ENCODE peak calls at places on chromosomes 16 and 17, in five cellular contexts. J is mammary epithelial cell; S is GM23338; U is CD4-positive, alpha-beta memory T cell; Y is Peyer's patch. M is an unnamed sample. For H3K36me3, the result is how much of the 10 kb centered on the place peaks cover.

GRCh38 chr16:24119807-24120206 is 136.3 kb upstream of the CACNG3 start:
- DNase-seq in J (no peak), S (no peak), U (no peak), Y (no peak), M (no peak)

GRCh38 chr17:7854078-7854777 is 638 bp upstream of the TMEM88 start:
- DNase-seq in J (no peak), S (no peak), U (no peak), Y (no peak), M (peak)

GRCh38 chr17:34781571-34782108 is 179.6 kb downstream of the CCT6B start:
- DNase-seq in J (no peak), S (no peak), U (no peak), Y (no peak), M (no peak)

GRCh38 chr17:30344283-30345088 is 10.6 kb upstream of the TMIGD1 start:
- DNase-seq in J (peak), S (no peak), U (no peak), Y (peak), M (no peak)

GRCh38 chr17:18006495-18007239 is 32.3 kb downstream of the ATPAF2 start:
- DNase-seq in J (no peak), S (peak), U (no peak), Y (no peak), M (no peak)

GRCh38 chr17:34669511-34669910 is 90.1 kb downstream of the TMEM132E start:
- DNase-seq in J (no peak), S (no peak), U (no peak), Y (no peak), M (no peak)

GRCh38 chr16:53952215-53953208 is 248.6 kb downstream of the FTO start:
- DNase-seq in J (no peak), S (no peak), U (peak), Y (no peak), M (no peak)

GRCh38 chr17:1769826-1770477 is 8.1 kb downstream of the SERPINF1 start:
- DNase-seq in J (peak), S (peak), U (no peak), Y (no peak), M (no peak)

GRCh38 chr16:19588661-19589060 is 33.2 kb downstream of the VPS35L start:
- DNase-seq in J (no peak), S (no peak), U (no peak), Y (no peak), M (no peak)

GRCh38 chr16:57172891-57173290 is 12.9 kb downstream of the PSME3IP1 start:
- DNase-seq in J (no peak), S (no peak), U (no peak), Y (no peak), M (no peak)
- H3K36me3 ChIP-seq in J (under half), S (under half), U (under half), Y (under half), M (under half)

DNA sequence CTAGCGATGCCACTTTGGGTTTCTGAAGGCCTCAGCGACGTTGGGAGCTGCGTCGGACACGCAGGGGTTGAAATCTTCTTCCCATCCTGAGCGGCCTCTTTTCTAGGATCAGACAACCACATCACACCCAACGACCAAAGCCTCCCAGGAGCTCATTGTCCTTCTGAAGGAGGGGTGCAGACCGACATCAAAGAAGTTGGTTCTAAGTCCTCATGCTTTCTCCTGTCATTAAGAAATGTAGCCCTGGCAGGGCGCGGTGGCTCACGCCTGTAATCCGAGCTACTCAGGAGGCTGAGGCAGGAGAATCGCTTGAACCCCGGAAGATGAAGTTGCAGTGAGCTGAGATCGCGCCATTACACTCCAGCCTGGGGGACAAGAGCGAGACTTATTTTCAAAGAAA is 1681.9 kb downstream of the TP53TG3F start:
- DNase-seq in J (no peak), S (no peak), U (no peak), Y (no peak), M (no peak)
- H3K4me3 ChIP-seq in J (no peak), S (no peak), U (no peak), Y (no peak), M (no peak)

GRCh38 chr16:69110406-69110805 is 5.0 kb downstream of the HAS3 start:
- DNase-seq in J (no peak), S (no peak), U (no peak), Y (peak), M (peak)

GRCh38 chr16:69109486-69110270 is 4.2 kb downstream of the HAS3 start:
- DNase-seq in J (no peak), S (no peak), U (no peak), Y (no peak), M (peak)

GRCh38 chr16:69112285-69113129 is 7.1 kb downstream of the HAS3 start:
- DNase-seq in J (no peak), S (peak), U (no peak), Y (peak), M (peak)

GRCh38 chr16:69111831-69112230 is 6.4 kb downstream of the HAS3 start:
- DNase-seq in J (no peak), S (no peak), U (no peak), Y (no peak), M (peak)

GRCh38 chr16:69111216-69111615 is 5.8 kb downstream of the HAS3 start:
- DNase-seq in J (no peak), S (no peak), U (no peak), Y (no peak), M (peak)
- H3K36me3 ChIP-seq in J (under half), S (half or more), U (under half), Y (under half), M (under half)

DNA sequence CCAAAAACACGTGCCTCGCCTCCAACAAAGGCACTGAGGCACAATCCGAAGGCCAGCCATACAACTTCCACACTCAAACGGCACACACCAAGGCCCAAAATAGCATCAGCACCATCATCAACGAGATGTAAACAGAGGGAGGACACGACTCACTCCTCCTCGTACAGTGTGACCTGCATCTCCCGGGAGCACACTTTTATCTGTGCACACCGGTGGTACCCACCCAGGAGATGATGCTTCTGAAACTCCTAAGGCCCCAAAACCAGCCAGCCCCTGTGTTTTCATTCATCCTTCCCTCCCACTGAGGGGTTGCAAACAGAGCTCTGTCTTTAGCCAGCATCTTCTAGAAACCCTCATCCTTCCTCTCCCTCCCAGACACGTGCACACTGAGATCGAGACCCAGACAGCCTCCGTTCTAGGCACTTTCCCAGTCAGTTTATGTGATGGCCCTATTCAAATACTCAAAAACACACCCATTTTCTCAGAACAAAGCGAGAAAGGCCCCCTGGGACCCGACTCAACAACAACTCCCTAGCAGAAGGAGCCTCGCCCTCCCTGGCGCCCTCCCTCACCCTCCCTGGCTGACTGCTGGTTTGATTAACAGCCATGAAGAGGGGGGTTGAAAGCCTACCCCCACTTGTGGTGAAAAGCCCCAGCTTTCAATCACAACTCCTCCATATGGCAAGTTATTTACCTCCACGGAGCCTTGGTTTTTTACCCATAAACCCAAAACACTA is 76.3 kb downstream of the GAS7 start:
- DNase-seq in J (no peak), S (no peak), U (no peak), Y (no peak), M (no peak)
- H3K4me3 ChIP-seq in J (no peak), S (no peak), U (no peak), Y (no peak), M (no peak)

DNA sequence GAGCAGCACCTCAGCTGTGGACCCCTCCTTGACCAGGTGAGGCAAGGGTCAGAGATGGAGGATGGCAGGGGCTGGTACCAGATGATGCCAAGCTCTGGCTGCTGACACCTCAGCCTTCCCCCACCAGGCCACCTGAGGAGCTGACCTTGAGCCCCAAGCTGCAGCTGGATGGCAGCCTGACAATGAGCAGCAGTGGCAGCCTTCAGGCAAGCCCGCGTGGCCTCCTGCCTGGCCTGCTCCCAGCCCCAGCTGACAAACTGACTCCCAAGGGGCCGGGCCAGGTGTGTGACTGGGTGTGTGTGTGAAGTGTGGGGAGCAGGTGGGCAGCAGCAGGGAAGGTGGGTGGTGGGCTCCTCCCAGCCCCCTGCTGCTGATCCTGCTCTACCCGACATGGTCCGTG is 4.7 kb upstream of the NRN1L start:
- DNase-seq in J (no peak), S (no peak), U (no peak), Y (no peak), M (no peak)
- H3K36me3 ChIP-seq in J (under half), S (under half), U (half or more), Y (under half), M (half or more)

GRCh38 chr16:8589293-8590160 is 784 bp downstream of the TMEM114 start:
- DNase-seq in J (no peak), S (peak), U (no peak), Y (no peak), M (no peak)
- H3K4me3 ChIP-seq in J (no peak), S (peak), U (no peak), Y (no peak), M (no peak)

GRCh38 chr16:3465911-3466584 is 22.6 kb downstream of the NAA60 start:
- DNase-seq in J (no peak), S (no peak), U (no peak), Y (no peak), M (peak)

GRCh38 chr16:3465301-3465700 is 21.8 kb downstream of the NAA60 start:
- DNase-seq in J (no peak), S (no peak), U (no peak), Y (no peak), M (peak)

GRCh38 chr16:3468501-3468900 is 25.0 kb downstream of the NAA60 start:
- DNase-seq in J (no peak), S (no peak), U (no peak), Y (no peak), M (no peak)

GRCh38 chr16:3467920-3468319 is 24.4 kb downstream of the NAA60 start:
- DNase-seq in J (peak), S (peak), U (no peak), Y (no peak), M (no peak)

GRCh38 chr16:3467182-3467581 is 23.7 kb downstream of the NAA60 start:
- DNase-seq in J (no peak), S (no peak), U (no peak), Y (no peak), M (no peak)
- H3K36me3 ChIP-seq in J (under half), S (under half), U (under half), Y (under half), M (under half)

GRCh38 chr17:75044716-75045115 is 2.1 kb downstream of the ATP5PD start:
- DNase-seq in J (no peak), S (peak), U (no peak), Y (no peak), M (no peak)

GRCh38 chr17:75034236-75034908 is 12.4 kb downstream of the ATP5PD start:
- DNase-seq in J (peak), S (peak), U (peak), Y (peak), M (peak)

GRCh38 chr17:75041656-75042280 is 5.0 kb downstream of the ATP5PD start:
- DNase-seq in J (no peak), S (no peak), U (no peak), Y (no peak), M (no peak)

GRCh38 chr17:75036643-75037268 is 10.0 kb downstream of the ATP5PD start:
- DNase-seq in J (no peak), S (peak), U (peak), Y (peak), M (peak)

GRCh38 chr17:75039238-75039637 is 7.5 kb downstream of the ATP5PD start:
- DNase-seq in J (no peak), S (no peak), U (no peak), Y (no peak), M (no peak)
- H3K4me3 ChIP-seq in J (no peak), S (no peak), U (no peak), Y (no peak), M (no peak)

GRCh38 chr17:40130352-40131042 is 8.7 kb downstream of the MSL1 start:
- DNase-seq in J (no peak), S (no peak), U (no peak), Y (no peak), M (no peak)
- H3K36me3 ChIP-seq in J (half or more), S (half or more), U (half or more), Y (under half), M (half or more)

DNA sequence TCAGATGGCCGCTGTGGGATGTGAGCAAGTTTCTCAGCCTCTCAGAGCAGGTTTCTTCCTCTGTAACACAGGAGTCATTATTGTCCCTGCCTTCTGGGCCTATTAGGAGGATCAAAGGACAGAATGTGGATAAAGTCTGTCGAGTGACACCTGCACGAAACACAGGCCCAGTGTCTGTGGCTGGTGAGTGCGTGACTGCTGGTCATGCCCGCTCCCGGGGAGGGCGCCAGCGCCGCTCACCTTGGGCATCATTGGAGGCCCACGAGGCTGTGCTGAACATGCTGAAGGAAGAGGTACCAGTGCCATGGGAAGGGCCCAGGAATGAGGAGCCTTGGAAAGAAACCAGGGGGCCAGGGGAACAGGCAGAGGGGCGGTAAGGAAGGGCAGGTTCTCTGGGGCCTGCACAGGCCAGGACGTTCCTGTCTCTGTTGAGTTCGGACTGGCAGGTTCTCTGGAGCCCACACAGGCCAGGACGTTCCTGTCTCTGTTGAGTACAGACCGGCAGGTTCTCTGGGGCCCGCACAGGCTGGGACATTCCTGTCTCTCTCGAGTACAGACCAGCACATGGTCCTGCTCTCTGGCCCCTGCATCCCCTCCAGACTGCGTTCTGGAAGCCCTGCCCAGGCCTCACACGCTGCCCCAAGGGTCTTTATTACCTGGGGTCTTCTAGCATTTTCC is 18.4 kb upstream of the GSE1 start:
- DNase-seq in J (no peak), S (no peak), U (no peak), Y (no peak), M (no peak)
- H3K4me3 ChIP-seq in J (no peak), S (no peak), U (no peak), Y (no peak), M (no peak)